ENCODE peak calls at places on chromosomes 16 and 17, in eight cellular contexts. Y, P, O, Z, G, H, L and F are unnamed samples.

GRCh38 chr17:39845052-39845976 is 18.8 kb downstream of the IKZF3 start:
- DNase-seq in Y (no peak), P (no peak), O (no peak), Z (no peak), G (no peak), H (no peak), L (no peak), F (no peak)

GRCh38 chr17:37488009-37488604 is 1.6 kb upstream of the DUSP14 start:
- DNase-seq in Y (no peak), P (peak), O (no peak), Z (peak), G (no peak), H (no peak), L (no peak), F (no peak)

GRCh38 chr17:65956814-65957213 is 235.1 kb downstream of the CEP112 start:
- DNase-seq in Y (no peak), P (no peak), O (no peak), Z (peak), G (no peak), H (no peak), L (no peak), F (no peak)

GRCh38 chr17:29588561-29589411 is 662 bp downstream of the GIT1 start:
- DNase-seq in Y (no peak), P (no peak), O (peak), Z (peak), G (no peak), H (peak), L (peak), F (peak)

GRCh38 chr17:15981208-15981607 is 18.3 kb downstream of the ZSWIM7 start:
- DNase-seq in Y (no peak), P (no peak), O (no peak), Z (no peak), G (no peak), H (no peak), L (no peak), F (no peak)

GRCh38 chr17:48462946-48463345 is 32.9 kb upstream of the SKAP1 start:
- DNase-seq in Y (no peak), P (no peak), O (no peak), Z (no peak), G (no peak), H (no peak), L (no peak), F (no peak)

GRCh38 chr17:69779378-69780214 is 295.4 kb upstream of the KCNJ16 start:
- DNase-seq in Y (no peak), P (no peak), O (no peak), Z (no peak), G (no peak), H (no peak), L (no peak), F (no peak)

GRCh38 chr17:62075308-62075815 is 10.3 kb upstream of the MED13 start:
- DNase-seq in Y (no peak), P (no peak), O (no peak), Z (peak), G (no peak), H (no peak), L (no peak), F (no peak)

GRCh38 chr17:40174528-40174927 is 2.7 kb upstream of the RAPGEFL1 start:
- DNase-seq in Y (no peak), P (no peak), O (no peak), Z (no peak), G (no peak), H (no peak), L (no peak), F (no peak)

GRCh38 chr16:65754799-65755691 is 611.4 kb upstream of the CDH5 start:
- DNase-seq in Y (no peak), P (no peak), O (no peak), Z (no peak), G (no peak), H (peak), L (no peak), F (no peak)

GRCh38 chr16:89764711-89765201 is 43.4 kb downstream of the ZNF276 start:
- DNase-seq in Y (peak), P (no peak), O (peak), Z (no peak), G (peak), H (peak), L (peak), F (peak)

GRCh38 chr17:6755281-6755680 is 565 bp upstream of the XAF1 start:
- DNase-seq in Y (peak), P (no peak), O (no peak), Z (peak), G (no peak), H (peak), L (peak), F (no peak)

GRCh38 chr17:61399131-61400057 is at the start of gene TBX2:
- DNase-seq in Y (peak), P (no peak), O (peak), Z (peak), G (no peak), H (peak), L (peak), F (no peak)

GRCh38 chr16:59651662-59652061 is 917.5 kb upstream of the GOT2 start:
- DNase-seq in Y (no peak), P (no peak), O (no peak), Z (no peak), G (no peak), H (no peak), L (no peak), F (no peak)

GRCh38 chr17:67258836-67259468 is 14.0 kb upstream of the HELZ start:
- DNase-seq in Y (no peak), P (no peak), O (no peak), Z (no peak), G (no peak), H (no peak), L (no peak), F (no peak)

GRCh38 chr17:67262420-67262819 is 17.4 kb upstream of the HELZ start:
- DNase-seq in Y (no peak), P (no peak), O (no peak), Z (no peak), G (no peak), H (peak), L (no peak), F (no peak)

GRCh38 chr17:67265620-67266019 is 20.6 kb upstream of the HELZ start:
- DNase-seq in Y (no peak), P (no peak), O (no peak), Z (no peak), G (no peak), H (no peak), L (no peak), F (no peak)

GRCh38 chr17:67256075-67256732 is 11.2 kb upstream of the HELZ start:
- DNase-seq in Y (no peak), P (no peak), O (no peak), Z (no peak), G (no peak), H (no peak), L (no peak), F (no peak)

DNA sequence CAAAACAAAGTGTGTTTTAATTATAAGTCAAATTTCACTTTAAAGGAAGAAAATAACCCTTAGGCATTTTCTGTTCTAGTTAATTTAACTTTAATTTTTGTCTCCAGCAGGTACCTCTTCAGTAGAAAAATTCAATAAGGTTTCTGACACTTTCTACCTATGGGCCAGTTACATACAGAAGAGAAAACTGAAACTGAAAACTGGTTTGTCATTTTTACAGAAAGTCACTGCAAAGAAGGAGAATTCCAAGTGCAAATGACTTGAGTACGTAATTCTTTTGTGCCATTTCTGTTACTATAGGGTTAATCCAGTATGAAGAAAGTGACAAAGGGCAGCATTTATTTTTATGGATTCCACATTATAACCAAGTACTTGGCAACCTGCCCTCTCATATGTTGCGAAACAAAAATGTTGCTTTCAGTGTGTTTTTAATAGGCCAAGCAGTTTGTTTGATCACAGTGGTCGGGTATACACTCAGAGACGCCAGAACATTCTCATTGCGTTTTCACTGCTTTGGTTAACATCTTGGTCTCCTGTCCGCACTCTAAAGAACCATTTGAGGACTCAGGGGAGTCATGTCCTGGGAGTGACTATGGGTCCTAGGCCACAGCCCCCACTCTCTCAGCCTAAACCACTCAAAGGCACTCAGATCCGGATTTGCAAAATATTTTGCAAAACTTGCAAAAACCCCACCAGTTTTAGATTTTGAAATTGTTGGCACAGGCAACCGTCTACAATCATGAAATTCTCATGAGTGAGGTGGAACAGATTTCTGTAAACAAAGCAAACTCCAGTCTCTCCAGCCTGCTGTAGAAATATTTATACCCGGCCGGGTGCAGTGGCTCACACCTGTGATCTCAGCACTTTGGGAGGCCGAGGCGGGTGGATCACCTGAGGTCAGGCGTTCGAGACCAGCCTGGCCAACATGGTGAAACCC is 15.3 kb upstream of the HELZ start:
- DNase-seq in Y (peak), P (peak), O (no peak), Z (peak), G (peak), H (peak), L (peak), F (no peak)
- H3K4me3 ChIP-seq in Y (no peak), P (no peak), O (no peak), Z (peak), G (no peak), H (no peak), L (no peak), F (no peak)

GRCh38 chr16:69926241-69926640 is 24.9 kb upstream of the CLEC18A start:
- DNase-seq in Y (no peak), P (no peak), O (no peak), Z (no peak), G (no peak), H (no peak), L (no peak), F (no peak)

GRCh38 chr16:69924041-69924775 is 26.9 kb upstream of the CLEC18A start:
- DNase-seq in Y (no peak), P (no peak), O (no peak), Z (peak), G (no peak), H (no peak), L (no peak), F (no peak)

GRCh38 chr16:69927056-69927757 is 23.9 kb upstream of the CLEC18A start:
- DNase-seq in Y (peak), P (peak), O (no peak), Z (peak), G (no peak), H (no peak), L (peak), F (no peak)

GRCh38 chr16:69925311-69925710 is 25.8 kb upstream of the CLEC18A start:
- DNase-seq in Y (no peak), P (no peak), O (no peak), Z (no peak), G (no peak), H (no peak), L (no peak), F (no peak)

GRCh38 chr16:69924777-69925191 is 26.4 kb upstream of the CLEC18A start:
- DNase-seq in Y (peak), P (peak), O (no peak), Z (peak), G (peak), H (no peak), L (peak), F (no peak)
- H3K4me3 ChIP-seq in Y (no peak), P (no peak), O (no peak), Z (peak), G (no peak), H (no peak), L (peak), F (no peak)

GRCh38 chr17:67246648-67247415 is 1.8 kb upstream of the HELZ start:
- DNase-seq in Y (peak), P (no peak), O (peak), Z (peak), G (peak), H (peak), L (no peak), F (peak)
- H3K4me3 ChIP-seq in Y (peak), P (peak), O (peak), Z (peak), G (peak), H (peak), L (peak), F (no peak)

GRCh38 chr16:70684146-70685060 is 1.4 kb downstream of the MTSS2 start:
- DNase-seq in Y (no peak), P (no peak), O (peak), Z (peak), G (no peak), H (no peak), L (peak), F (no peak)

GRCh38 chr16:70687172-70687531 is 1.3 kb upstream of the MTSS2 start:
- DNase-seq in Y (no peak), P (no peak), O (no peak), Z (no peak), G (no peak), H (no peak), L (peak), F (no peak)

GRCh38 chr16:70686376-70687171 is 721 bp upstream of the MTSS2 start:
- DNase-seq in Y (no peak), P (no peak), O (no peak), Z (no peak), G (no peak), H (no peak), L (peak), F (no peak)

GRCh38 chr16:70685938-70686375 is at the start of gene MTSS2:
- DNase-seq in Y (peak), P (peak), O (peak), Z (peak), G (peak), H (peak), L (peak), F (no peak)

GRCh38 chr16:70685061-70685937 is 554 bp downstream of the MTSS2 start:
- DNase-seq in Y (no peak), P (no peak), O (peak), Z (peak), G (no peak), H (no peak), L (peak), F (no peak)
- H3K4me3 ChIP-seq in Y (peak), P (peak), O (peak), Z (peak), G (peak), H (peak), L (peak), F (peak)

GRCh38 chr17:16988749-16989229 is 16.9 kb upstream of the TNFRSF13B start:
- DNase-seq in Y (no peak), P (no peak), O (no peak), Z (no peak), G (no peak), H (no peak), L (no peak), F (peak)
- H3K4me3 ChIP-seq in Y (no peak), P (no peak), O (no peak), Z (no peak), G (no peak), H (no peak), L (no peak), F (no peak)

DNA sequence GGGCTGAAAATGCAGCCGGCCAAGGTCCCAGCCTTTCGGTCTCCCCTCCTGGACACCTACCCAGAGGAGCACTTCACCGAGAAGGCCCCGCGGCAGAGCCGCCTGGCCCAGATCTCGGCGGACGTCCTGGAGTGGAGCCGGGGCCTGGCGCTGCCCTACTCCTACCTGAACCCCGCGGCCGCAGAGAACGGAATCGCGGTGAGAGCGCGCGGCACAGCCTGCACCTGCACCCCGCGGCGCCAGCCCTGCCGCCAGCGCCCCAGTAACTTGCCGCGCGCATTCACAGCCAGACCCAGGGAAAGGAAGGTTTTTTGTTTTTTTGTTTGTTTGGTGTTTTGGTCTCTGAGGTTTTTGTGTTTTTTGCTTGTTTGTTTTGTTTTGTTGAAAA is 15.2 kb downstream of the ALOX12B start:
- DNase-seq in Y (no peak), P (no peak), O (peak), Z (no peak), G (no peak), H (no peak), L (no peak), F (no peak)
- H3K4me3 ChIP-seq in Y (no peak), P (no peak), O (no peak), Z (no peak), G (no peak), H (no peak), L (peak), F (no peak)

GRCh38 chr17:81991684-81992513 is 14.5 kb downstream of the ASPSCR1 start:
- DNase-seq in Y (peak), P (no peak), O (no peak), Z (peak), G (peak), H (peak), L (peak), F (peak)
- H3K4me3 ChIP-seq in Y (no peak), P (no peak), O (no peak), Z (peak), G (no peak), H (no peak), L (peak), F (no peak)